ENCODE peak calls at places on chromosome 21, in nine cellular contexts. W is HCT116; A is CD8-positive, alpha-beta T cell; V is activated CD8-positive, alpha-beta memory T cell treated with anti-CD3 and anti-CD28 coated beads, Interleukin-2, amount 50 U/mL, for 4 hours; L is NCI-H1436; D is fibroblast of pulmonary artery; I is T-helper 2 cell; Y is WTC11; Z is astrocyte of the spinal cord. H is an unnamed sample.

GRCh38 chr21:32771134-32771523 is 426 bp downstream of the PAXBP1 start:
- DNase-seq in Z (peak; percentile 60), V (peak; percentile 45), Y (peak; percentile 61), W (no peak), L (peak; percentile 35), D (peak; percentile 62), I (no peak), A (peak; percentile 58), H (peak; percentile 81)

GRCh38 chr21:45983981-45984551 is 2.5 kb downstream of the COL6A1 start:
- DNase-seq in D (no peak), W (no peak), L (no peak), I (no peak), A (no peak), V (no peak), Y (peak; percentile 12), Z (no peak), H (no peak)

GRCh38 chr21:37073417-37074194 is 552 bp downstream of the TTC3 start:
- DNase-seq in A (peak; percentile 82), D (peak; percentile 51), L (peak; percentile 43), W (no peak), I (no peak), V (peak; percentile 66), Z (peak; percentile 32), Y (no peak), H (no peak)

GRCh38 chr21:37873655-37874054 is 42.6 kb downstream of the KCNJ6 start:
- DNase-seq in D (peak; percentile 36), L (no peak), I (no peak), Y (no peak), V (no peak), W (no peak), Z (no peak), A (no peak), H (peak; percentile 53)

GRCh38 chr21:45330851-45331261 is 43.2 kb upstream of the POFUT2 start:
- DNase-seq in V (peak; percentile 4), I (no peak), W (no peak), D (no peak), L (no peak), Y (no peak), A (no peak), Z (no peak), H (no peak)

GRCh38 chr21:43824883-43825609 is 35.7 kb downstream of the RRP1 start:
- DNase-seq in I (no peak), D (no peak), Z (no peak), A (no peak), L (no peak), W (no peak), V (no peak), Y (no peak), H (no peak)

GRCh38 chr21:45255381-45256020 is 32.2 kb downstream of the POFUT2 start:
- DNase-seq in V (no peak), W (peak; percentile 34), Z (no peak), Y (no peak), L (peak; percentile 55), D (no peak), A (peak; percentile 42), I (peak; percentile 13), H (no peak)

GRCh38 chr21:44734026-44734745 is 22.8 kb upstream of the TSPEAR start:
- DNase-seq in Y (no peak), D (no peak), W (no peak), Z (no peak), I (no peak), A (no peak), V (no peak), L (no peak), H (no peak)

GRCh38 chr21:42653492-42654061 is at the start of gene PDE9A:
- DNase-seq in W (no peak), I (no peak), V (peak; percentile 39), A (peak; percentile 62), Y (peak; percentile 65), Z (no peak), L (peak; percentile 40), D (no peak), H (peak; percentile 72)

GRCh38 chr21:37670883-37671282 is 245.4 kb downstream of the KCNJ6 start:
- DNase-seq in D (peak; percentile 86), L (no peak), Y (no peak), W (no peak), I (no peak), A (no peak), V (no peak), Z (no peak), H (no peak)

GRCh38 chr21:26388731-26389231 is 184.3 kb downstream of the CYYR1 start:
- DNase-seq in I (no peak), V (no peak), Y (no peak), L (no peak), A (no peak), W (no peak), Z (peak; percentile 44), D (peak; percentile 77), H (peak; percentile 42)

GRCh38 chr21:26506951-26507350 is 66.1 kb downstream of the CYYR1 start:
- DNase-seq in Z (peak; percentile 70), L (no peak), V (no peak), A (no peak), D (peak; percentile 18), I (no peak), Y (no peak), W (no peak), H (no peak)

GRCh38 chr21:36113647-36114428 is 21.0 kb upstream of the CBR3 start:
- DNase-seq in Z (no peak), A (no peak), L (no peak), V (no peak), W (no peak), I (peak; percentile 72), D (no peak), Y (no peak), H (no peak)

GRCh38 chr21:20661221-20661620 is 337.0 kb upstream of the NCAM2 start:
- DNase-seq in W (no peak), V (no peak), L (no peak), Y (no peak), I (no peak), A (no peak), Z (no peak), D (no peak), H (no peak)

GRCh38 chr21:37074195-37074510 is 1.1 kb downstream of the TTC3 start:
- DNase-seq in A (no peak), L (no peak), Z (no peak), I (no peak), W (no peak), Y (no peak), V (no peak), D (no peak), H (no peak)

GRCh38 chr21:29817450-29817849 is 122.3 kb downstream of the GRIK1 start:
- DNase-seq in L (no peak), Y (no peak), I (no peak), A (no peak), V (no peak), W (no peak), D (no peak), Z (no peak), H (no peak)

GRCh38 chr21:41808094-41808493 is 41.2 kb upstream of the RIPK4 start:
- DNase-seq in A (no peak), I (no peak), V (no peak), D (no peak), W (no peak), Y (no peak), Z (no peak), L (no peak), H (no peak)

GRCh38 chr21:26753822-26754221 is 91.4 kb downstream of the ADAMTS1 start:
- DNase-seq in W (no peak), D (no peak), V (no peak), Y (no peak), I (no peak), A (no peak), L (no peak), Z (no peak), H (peak; percentile 18)

GRCh38 chr21:37878946-37879660 is 37.2 kb downstream of the KCNJ6 start:
- DNase-seq in W (no peak), I (no peak), V (no peak), Z (peak; percentile 79), L (no peak), Y (no peak), D (peak; percentile 51), A (no peak), H (no peak)